ENCODE peak calls at places on chromosomes 6 and 20, in seven cellular contexts. S is cerebellum, B is NCI-H2029 treated with DMSO at 0.1 percent for 48 hours, W is NCI-H524 treated with DMSO at 0.1 percent for 48 hours, K is activated T-cell treated with anti-CD3 and anti-CD28 coated beads for 24 hours, T is HS-27A, N is KBM-7. Z is an unnamed sample.

GRCh38 chr20:9286501-9286900 is 217.6 kb downstream of the PLCB4 start:
- DNase-seq in T (no peak), B (no peak), S (no peak), K (no peak), W (no peak), N (no peak), Z (no peak)

GRCh38 chr6:25136879-25137278 is 142.3 kb upstream of the CARMIL1 start:
- DNase-seq in S (no peak), K (no peak), W (no peak), T (no peak), B (peak; percentile 66), N (peak; percentile 50), Z (no peak)

GRCh38 chr6:106886922-106887797 is 87.4 kb downstream of the CD24 start:
- DNase-seq in W (no peak), N (no peak), T (no peak), S (no peak), K (no peak), B (peak; percentile 85), Z (no peak)

GRCh38 chr20:43925215-43925614 is 10.6 kb downstream of the TOX2 start:
- DNase-seq in T (no peak), N (no peak), W (no peak), B (no peak), S (no peak), K (peak; percentile 56), Z (no peak)

GRCh38 chr20:21202284-21202683 is 76.4 kb downstream of the KIZ start:
- DNase-seq in B (no peak), K (no peak), W (no peak), N (no peak), S (no peak), T (no peak), Z (no peak)

GRCh38 chr20:62485062-62485700 is 9.4 kb upstream of the GATA5 start:
- DNase-seq in T (no peak), K (no peak), W (no peak), N (no peak), S (no peak), B (no peak), Z (no peak)

GRCh38 chr6:7650876-7651275 is 60.9 kb downstream of the SNRNP48 start:
- DNase-seq in S (no peak), B (no peak), K (no peak), W (no peak), T (no peak), N (no peak), Z (no peak)

GRCh38 chr20:4894981-4895381 is 106.3 kb downstream of the SLC23A2 start:
- DNase-seq in B (no peak), W (no peak), K (no peak), T (no peak), N (peak; percentile 38), S (peak; percentile 85), Z (no peak)

GRCh38 chr6:53567701-53568100 is 22.8 kb upstream of the GCLC start:
- DNase-seq in S (no peak), B (no peak), N (no peak), T (no peak), W (no peak), K (no peak), Z (no peak)

GRCh38 chr20:62481441-62482135 is 5.8 kb upstream of the GATA5 start:
- DNase-seq in N (no peak), S (peak; percentile 21), W (no peak), B (no peak), K (no peak), T (no peak), Z (no peak)

GRCh38 chr6:65638047-65638831 is 68.8 kb downstream of the EYS start:
- DNase-seq in N (peak; percentile 46), W (peak; percentile 28), B (no peak), T (no peak), S (no peak), K (no peak), Z (no peak)

GRCh38 chr6:139254196-139254595 is 37.6 kb downstream of the TXLNB start:
- DNase-seq in S (no peak), K (no peak), B (no peak), W (no peak), T (no peak), N (no peak), Z (no peak)

GRCh38 chr6:74597266-74597665 is 608.6 kb downstream of the COL12A1 start:
- DNase-seq in B (no peak), S (no peak), W (no peak), T (no peak), N (no peak), K (no peak), Z (no peak)

GRCh38 chr6:4603856-4604369 is 172.3 kb upstream of the CDYL start:
- DNase-seq in K (no peak), B (no peak), T (no peak), N (no peak), W (no peak), S (no peak), Z (no peak)

GRCh38 chr6:51105357-51105756 is 286.7 kb downstream of the TFAP2B start:
- DNase-seq in T (no peak), K (no peak), S (no peak), W (no peak), B (no peak), N (no peak), Z (no peak)

GRCh38 chr20:23446505-23446904 is 6.2 kb downstream of the CST11 start:
- DNase-seq in N (peak; percentile 67), S (no peak), K (no peak), T (peak; percentile 38), B (peak; percentile 50), W (no peak), Z (no peak)

GRCh38 chr6:33552252-33552651 is 27.8 kb downstream of the BAK1 start:
- DNase-seq in T (no peak), K (no peak), B (no peak), W (no peak), N (no peak), S (no peak), Z (no peak)

GRCh38 chr6:135231469-135231844 is 50.3 kb downstream of the MYB start:
- DNase-seq in W (no peak), S (no peak), K (no peak), T (no peak), N (peak; percentile 50), B (no peak), Z (no peak)

GRCh38 chr6:32166411-32167061 is 2.1 kb downstream of the EGFL8 start:
- DNase-seq in T (no peak), K (no peak), S (no peak), W (no peak), N (no peak), B (no peak), Z (no peak)

GRCh38 chr6:89268776-89269175 is 46.3 kb downstream of the GABRR2 start:
- DNase-seq in B (no peak), T (no peak), S (no peak), N (no peak), K (no peak), W (no peak), Z (no peak)

Z was measured in sigmoid colon.